ENCODE peak calls at places on chromosomes 7 and 10, in seven cellular contexts. K is HFF-Myc, C is GM10248, A is HTR-8/SVneo, W is amniotic stem cell, N is SW 1271, H is left colon. M is an unnamed sample.

GRCh38 chr7:134562136-134562535 is 13.2 kb downstream of the AKR1B15 start:
- DNase-seq in K (peak), C (no peak), A (no peak), W (no peak), N (no peak), H (no peak), M (no peak)

GRCh38 chr7:138238734-138239133 is 162.5 kb downstream of the AKR1D1 start:
- DNase-seq in K (no peak), C (no peak), A (no peak), W (no peak), N (no peak), H (no peak), M (no peak)

GRCh38 chr7:42338231-42339222 is 101.5 kb upstream of the GLI3 start:
- DNase-seq in K (peak), C (no peak), A (no peak), W (peak), N (no peak), H (no peak), M (no peak)

GRCh38 chr10:132485391-132485790 is 52.2 kb upstream of the INPP5A start:
- DNase-seq in K (no peak), C (no peak), A (no peak), W (no peak), N (no peak), H (no peak), M (no peak)

GRCh38 chr10:66680886-66681285 is 244.9 kb upstream of the LRRTM3 start:
- DNase-seq in K (no peak), C (no peak), A (no peak), W (no peak), N (no peak), H (no peak), M (no peak)

GRCh38 chr10:71266147-71266917 is 52.7 kb upstream of the SLC29A3 start:
- DNase-seq in K (no peak), C (no peak), A (no peak), W (no peak), N (no peak), H (peak), M (no peak)

GRCh38 chr7:148925836-148926235 is 41.7 kb upstream of the EZH2 start:
- DNase-seq in K (no peak), C (no peak), A (no peak), W (no peak), N (no peak), H (no peak), M (no peak)

GRCh38 chr10:69303632-69304035 is 25.3 kb downstream of the HK1 start:
- DNase-seq in K (no peak), C (no peak), A (no peak), W (no peak), N (no peak), H (no peak), M (peak)

GRCh38 chr10:55629792-55630490 is 731.1 kb downstream of the ZWINT start:
- DNase-seq in K (no peak), C (peak), A (no peak), W (no peak), N (no peak), H (peak), M (peak)

GRCh38 chr7:138239244-138239643 is 163.0 kb downstream of the AKR1D1 start:
- DNase-seq in K (no peak), C (no peak), A (no peak), W (no peak), N (no peak), H (no peak), M (no peak)

GRCh38 chr10:124287791-124288190 is 130.9 kb downstream of the OAT start:
- DNase-seq in K (no peak), C (no peak), A (no peak), W (no peak), N (no peak), H (no peak), M (no peak)

GRCh38 chr7:42351313-42351935 is 114.4 kb upstream of the GLI3 start:
- DNase-seq in K (no peak), C (no peak), A (no peak), W (no peak), N (no peak), H (no peak), M (no peak)

GRCh38 chr7:72213081-72213480 is 199.1 kb downstream of the CALN1 start:
- DNase-seq in K (no peak), C (no peak), A (no peak), W (no peak), N (no peak), H (no peak), M (no peak)

GRCh38 chr7:29408841-29409243 is 154.8 kb upstream of the PRR15 start:
- DNase-seq in K (peak), C (peak), A (peak), W (peak), N (peak), H (peak), M (peak)

GRCh38 chr7:135706858-135707569 is 21.0 kb downstream of the SLC13A4 start:
- DNase-seq in K (no peak), C (no peak), A (no peak), W (no peak), N (no peak), H (no peak), M (no peak)

GRCh38 chr7:156639426-156640256 is 933 bp upstream of the RNF32 start:
- DNase-seq in K (no peak), C (no peak), A (no peak), W (no peak), N (peak), H (peak), M (no peak)

GRCh38 chr7:39651262-39651661 is 27.9 kb downstream of the RALA start:
- DNase-seq in K (peak), C (no peak), A (peak), W (no peak), N (no peak), H (no peak), M (no peak)

GRCh38 chr10:117318909-117319308 is 56.3 kb downstream of the PDZD8 start:
- DNase-seq in K (no peak), C (no peak), A (no peak), W (no peak), N (peak), H (no peak), M (no peak)

GRCh38 chr7:124411796-124412195 is 353.8 kb downstream of the GPR37 start:
- DNase-seq in K (no peak), C (no peak), A (no peak), W (no peak), N (no peak), H (no peak), M (no peak)

GRCh38 chr10:84363434-84363833 is 35.0 kb downstream of the CCSER2 start:
- DNase-seq in K (no peak), C (no peak), A (no peak), W (no peak), N (no peak), H (no peak), M (no peak)

GRCh38 chr10:24569828-24570657 is 153.6 kb downstream of the ARHGAP21 start:
- DNase-seq in K (no peak), C (no peak), A (no peak), W (no peak), N (no peak), H (no peak), M (no peak)

GRCh38 chr7:25098096-25099046 is 26.7 kb downstream of the CYCS start:
- DNase-seq in K (peak), C (peak), A (peak), W (peak), N (peak), H (peak), M (peak)

GRCh38 chr10:86362566-86363183 is 3.9 kb downstream of the GRID1 start:
- DNase-seq in K (no peak), C (no peak), A (no peak), W (no peak), N (no peak), H (no peak), M (no peak)

GRCh38 chr7:2956526-2957368 is 86.9 kb downstream of the CARD11 start:
- DNase-seq in K (no peak), C (no peak), A (peak), W (no peak), N (no peak), H (no peak), M (no peak)

GRCh38 chr10:125843603-125844329 is 20.4 kb downstream of the BCCIP start:
- DNase-seq in K (no peak), C (no peak), A (no peak), W (no peak), N (no peak), H (no peak), M (no peak)